ENCODE peak calls at places on chromosomes 5 and 9, in ten cellular contexts. V is RCC 7860, P is mesendoderm, O is dorsolateral prefrontal cortex, C is RWPE2, Q is bronchial epithelial cell, H is NCI-H510A, T is EH, G is foreskin keratinocyte, U is endothelial cell. N is an unnamed sample.

GRCh38 chr9:71681708-71682268 is 86.5 kb downstream of the CEMIP2 start:
- DNase-seq in V (peak; percentile 65), G (peak; percentile 90), C (no peak), U (no peak), H (no peak), O (no peak), P (peak; percentile 90), Q (peak; percentile 57), T (peak; percentile 85), N (no peak)

GRCh38 chr9:128798896-128799295 is 11.8 kb downstream of the TBC1D13 start:
- DNase-seq in C (no peak), T (no peak), V (no peak), O (no peak), U (no peak), G (no peak), H (no peak), P (no peak), Q (no peak), N (no peak)

GRCh38 chr9:137486545-137487453 is 27.7 kb upstream of the NSMF start:
- DNase-seq in T (no peak), H (no peak), C (peak; percentile 52), O (no peak), P (no peak), V (no peak), G (no peak), Q (no peak), U (no peak), N (no peak)

GRCh38 chr5:37738057-37738691 is 101.7 kb downstream of the GDNF start:
- DNase-seq in O (no peak), C (no peak), Q (peak; percentile 91), T (peak; percentile 93), U (no peak), H (peak; percentile 28), V (peak; percentile 91), P (no peak), G (peak; percentile 91), N (peak; percentile 54)

GRCh38 chr5:153372433-153373167 is 117.9 kb upstream of the GRIA1 start:
- DNase-seq in O (no peak), Q (peak; percentile 7), T (no peak), C (no peak), U (no peak), V (no peak), G (peak; percentile 50), H (peak; percentile 46), P (no peak), N (no peak)

GRCh38 chr5:95384485-95385213 is 6.5 kb upstream of the FAM81B start:
- DNase-seq in C (no peak), P (no peak), G (peak; percentile 45), H (no peak), Q (peak; percentile 75), T (no peak), O (no peak), U (no peak), V (no peak), N (no peak)

GRCh38 chr5:158135682-158136176 is 276.8 kb upstream of the CLINT1 start:
- DNase-seq in P (peak; percentile 96), G (no peak), H (no peak), C (no peak), U (no peak), Q (no peak), T (no peak), O (no peak), V (no peak), N (no peak)

GRCh38 chr5:112642885-112643284 is 94.8 kb upstream of the APC start:
- DNase-seq in C (no peak), U (no peak), O (no peak), G (no peak), T (peak; percentile 51), V (no peak), Q (no peak), P (peak; percentile 24), H (no peak), N (no peak)

GRCh38 chr5:174806729-174807128 is 82.3 kb downstream of the MSX2 start:
- DNase-seq in H (no peak), Q (no peak), O (no peak), P (no peak), G (no peak), U (no peak), V (no peak), T (no peak), C (no peak), N (no peak)

GRCh38 chr9:37329576-37329975 is 92.9 kb upstream of the GRHPR start:
- DNase-seq in Q (peak; percentile 37), C (no peak), T (peak; percentile 48), G (peak; percentile 9), U (no peak), O (no peak), P (peak; percentile 31), H (no peak), V (peak; percentile 21), N (peak; percentile 42)

GRCh38 chr5:64207978-64208377 is 42.3 kb downstream of the RNF180 start:
- DNase-seq in P (no peak), O (no peak), C (no peak), V (no peak), Q (peak; percentile 41), H (no peak), G (no peak), U (no peak), T (peak; percentile 40), N (peak; percentile 37)

GRCh38 chr5:38710616-38711015 is 135.2 kb upstream of the OSMR start:
- DNase-seq in G (no peak), T (no peak), V (no peak), H (no peak), C (no peak), O (no peak), Q (no peak), U (no peak), P (no peak), N (no peak)

GRCh38 chr5:55226934-55227737 is at the start of gene MCIDAS:
- DNase-seq in Q (peak; percentile 48), H (peak; percentile 33), P (peak; percentile 85), U (peak; percentile 52), T (peak; percentile 23), O (no peak), V (peak; percentile 12), C (peak; percentile 80), G (no peak), N (peak; percentile 77)

GRCh38 chr5:159610966-159611579 is 280.8 kb upstream of the IL12B start:
- DNase-seq in U (no peak), V (no peak), O (no peak), T (no peak), P (no peak), H (no peak), C (no peak), Q (no peak), G (no peak), N (no peak)

GRCh38 chr9:36632892-36633291 is 60.2 kb downstream of the MELK start:
- DNase-seq in H (peak; percentile 4), O (no peak), T (peak; percentile 53), Q (peak; percentile 31), U (no peak), V (no peak), C (no peak), G (peak; percentile 19), P (peak; percentile 26), N (peak; percentile 29)

GRCh38 chr5:156498226-156498965 is 171.4 kb downstream of the SGCD start:
- DNase-seq in Q (no peak), G (no peak), P (no peak), H (no peak), U (no peak), C (no peak), T (no peak), V (no peak), O (no peak), N (no peak)

GRCh38 chr5:112420111-112420864 is 1.2 kb upstream of the EPB41L4A start:
- DNase-seq in U (peak; percentile 90), V (peak; percentile 55), Q (peak; percentile 66), O (peak; percentile 83), C (peak; percentile 79), P (peak; percentile 86), T (peak; percentile 37), H (peak; percentile 53), G (peak; percentile 56), N (peak; percentile 81)

GRCh38 chr5:132782101-132782500 is 5.1 kb upstream of the SEPTIN8 start:
- DNase-seq in T (peak; percentile 79), P (no peak), V (peak; percentile 50), O (no peak), G (peak; percentile 62), H (no peak), U (no peak), Q (peak; percentile 72), C (peak; percentile 23), N (peak; percentile 44)

GRCh38 chr5:102893942-102894341 is 138.8 kb downstream of the PAM start:
- DNase-seq in H (no peak), P (peak; percentile 46), V (no peak), U (no peak), G (no peak), T (peak; percentile 9), C (no peak), Q (no peak), O (no peak), N (no peak)

GRCh38 chr9:99011161-99011709 is 67.5 kb downstream of the COL15A1 start:
- DNase-seq in C (no peak), O (no peak), G (no peak), V (peak; percentile 24), U (no peak), P (peak; percentile 87), T (peak; percentile 39), H (no peak), Q (peak; percentile 15), N (peak; percentile 32)

GRCh38 chr5:35125746-35126145 is 78.0 kb upstream of the AGXT2 start:
- DNase-seq in V (no peak), T (no peak), H (no peak), Q (no peak), O (no peak), P (no peak), U (no peak), G (no peak), C (no peak), N (no peak)

GRCh38 chr5:83745821-83746220 is 25.2 kb upstream of the HAPLN1 start:
- DNase-seq in Q (no peak), G (no peak), O (no peak), C (no peak), T (peak; percentile 52), P (no peak), U (no peak), V (no peak), H (no peak), N (no peak)

GRCh38 chr5:83583859-83584258 is 112.3 kb downstream of the VCAN start:
- DNase-seq in V (no peak), P (no peak), O (no peak), T (peak; percentile 34), G (peak; percentile 72), Q (peak; percentile 96), C (no peak), H (no peak), U (no peak), N (no peak)

GRCh38 chr9:93680445-93681315 is 104.3 kb downstream of the PHF2 start:
- DNase-seq in T (no peak), G (no peak), P (no peak), O (peak; percentile 28), H (peak; percentile 36), C (peak; percentile 45), U (peak; percentile 5), V (no peak), Q (no peak), N (no peak)

GRCh38 chr5:31452314-31452713 is 79.6 kb downstream of the DROSHA start:
- DNase-seq in O (no peak), Q (no peak), G (no peak), C (no peak), P (no peak), T (no peak), V (no peak), H (no peak), U (no peak), N (no peak)

GRCh38 chr5:133635051-133635450 is 22.7 kb upstream of the FSTL4 start:
- DNase-seq in T (peak; percentile 57), V (peak; percentile 60), C (no peak), U (no peak), Q (peak; percentile 86), P (peak; percentile 77), O (no peak), H (no peak), G (peak; percentile 84), N (peak; percentile 71)

GRCh38 chr5:57772512-57772911 is 289.9 kb upstream of the ACTBL2 start:
- DNase-seq in P (no peak), O (no peak), T (no peak), C (no peak), G (no peak), H (no peak), U (no peak), Q (no peak), V (no peak), N (no peak)

GRCh38 chr5:179812997-179813607 is 6.4 kb upstream of the MGAT4B start:
- DNase-seq in C (no peak), T (no peak), H (no peak), O (peak; percentile 12), P (no peak), V (no peak), Q (no peak), U (no peak), G (no peak), N (no peak)